ENCODE peak calls at places on chromosomes 4 and X, in eight cellular contexts. H is SK-N-SH, V is breast epithelium, O is suprapubic skin, T is HCT116, W is prostate gland, S is vagina, Y is stomach. X is an unnamed sample.

GRCh38 chr4:16269742-16270522 is 43.7 kb upstream of the TAPT1 start:
- DNase-seq in Y (no peak), O (no peak), V (no peak), W (no peak), S (no peak), T (no peak), H (no peak), X (no peak)

GRCh38 chr4:151304755-151305154 is 20.6 kb downstream of the SH3D19 start:
- DNase-seq in O (no peak), W (no peak), S (no peak), V (no peak), H (no peak), Y (no peak), T (no peak), X (no peak)

GRCh38 chrX:78024349-78025108 is 55.1 kb upstream of the PGAM4 start:
- DNase-seq in H (peak), V (no peak), Y (peak), W (no peak), O (no peak), S (no peak), T (peak), X (peak)

GRCh38 chr4:3497554-3498389 is 34.5 kb downstream of the LRPAP1 start:
- DNase-seq in S (no peak), V (no peak), H (no peak), Y (no peak), T (no peak), W (no peak), O (no peak), X (no peak)

GRCh38 chrX:17082831-17083230 is 136.4 kb downstream of the REPS2 start:
- DNase-seq in V (no peak), S (no peak), O (no peak), W (no peak), T (peak), Y (no peak), H (peak), X (no peak)

GRCh38 chrX:69285881-69286545 is 120.8 kb upstream of the PJA1 start:
- DNase-seq in O (no peak), Y (peak), H (peak), W (peak), V (peak), T (peak), S (no peak), X (peak)

GRCh38 chr4:10281996-10282395 is 165.4 kb upstream of the WDR1 start:
- DNase-seq in O (no peak), W (no peak), H (no peak), V (no peak), Y (no peak), S (no peak), T (no peak), X (no peak)

GRCh38 chr4:3311489-3312171 is 18.8 kb downstream of the RGS12 start:
- DNase-seq in T (no peak), H (no peak), V (no peak), S (no peak), W (no peak), Y (peak), O (no peak), X (no peak)

GRCh38 chrX:39309018-39309620 is 507.9 kb downstream of the MID1IP1 start:
- DNase-seq in Y (no peak), W (no peak), T (no peak), S (peak), H (no peak), V (peak), O (no peak), X (no peak)

GRCh38 chr4:118979712-118980111 is 91.1 kb downstream of the SYNPO2 start:
- DNase-seq in H (no peak), S (no peak), W (no peak), O (no peak), T (no peak), Y (no peak), V (no peak), X (no peak)

GRCh38 chr4:121307441-121308327 is 73.1 kb downstream of the QRFPR start:
- DNase-seq in W (no peak), O (no peak), Y (no peak), T (peak), H (no peak), S (no peak), V (no peak), X (no peak)

GRCh38 chr4:181860157-181860556 is 383.0 kb upstream of the TENM3 start:
- DNase-seq in S (no peak), V (no peak), Y (no peak), H (peak), W (no peak), O (no peak), T (no peak), X (no peak)

GRCh38 chr4:78870056-78870455 is 69.2 kb downstream of the PAQR3 start:
- DNase-seq in H (no peak), W (no peak), S (no peak), V (no peak), Y (no peak), T (no peak), O (no peak), X (no peak)

GRCh38 chr4:121740796-121741409 is 24.1 kb downstream of the SMIM43 start:
- DNase-seq in S (no peak), H (no peak), Y (no peak), V (no peak), W (no peak), O (no peak), T (no peak), X (no peak)

GRCh38 chrX:139077303-139078131 is 366.0 kb upstream of the FGF13 start:
- DNase-seq in W (no peak), H (no peak), V (no peak), O (no peak), T (no peak), S (no peak), Y (no peak), X (no peak)

GRCh38 chr4:139522457-139522856 is 33.6 kb downstream of the SETD7 start:
- DNase-seq in T (no peak), V (no peak), S (no peak), Y (no peak), W (no peak), O (no peak), H (no peak), X (no peak)

GRCh38 chr4:174503079-174503724 is 19.1 kb downstream of the HPGD start:
- DNase-seq in S (no peak), O (no peak), T (no peak), V (no peak), H (no peak), Y (no peak), W (no peak), X (no peak)

GRCh38 chr4:76341063-76341462 is 34.5 kb downstream of the STBD1 start:
- DNase-seq in Y (no peak), V (no peak), H (no peak), T (no peak), W (no peak), S (no peak), O (no peak), X (no peak)

GRCh38 chrX:9644335-9644734 is 121.3 kb downstream of the GPR143 start:
- DNase-seq in V (no peak), S (no peak), T (no peak), Y (no peak), W (no peak), H (no peak), O (no peak), X (no peak)

GRCh38 chr4:105133976-105134375 is 12.7 kb upstream of the TET2 start:
- DNase-seq in O (no peak), H (no peak), V (no peak), T (no peak), W (no peak), Y (no peak), S (no peak), X (no peak)

GRCh38 chr4:165112258-165113156 is at the start of gene TMEM192:
- DNase-seq in Y (peak), T (peak), V (peak), W (peak), O (peak), S (peak), H (peak), X (peak)

GRCh38 chr4:40648742-40649281 is 19.1 kb upstream of the RBM47 start:
- DNase-seq in S (no peak), O (no peak), Y (no peak), W (no peak), H (no peak), T (no peak), V (no peak), X (no peak)

GRCh38 chrX:38249965-38250364 is 29.3 kb upstream of the SRPX start:
- DNase-seq in T (no peak), S (no peak), W (no peak), H (no peak), Y (no peak), O (no peak), V (no peak), X (no peak)

GRCh38 chrX:45445745-45446412 is 245.2 kb upstream of the DIPK2B start:
- DNase-seq in V (no peak), W (no peak), Y (no peak), O (no peak), S (no peak), T (peak), H (no peak), X (no peak)

GRCh38 chr4:125433453-125433852 is 118.7 kb downstream of the FAT4 start:
- DNase-seq in Y (no peak), H (no peak), W (no peak), S (no peak), O (no peak), T (no peak), V (no peak), X (no peak)

GRCh38 chr4:88820723-88821368 is 123.2 kb upstream of the NAP1L5 start:
- DNase-seq in T (no peak), O (no peak), W (no peak), S (no peak), H (no peak), V (no peak), Y (no peak), X (no peak)

GRCh38 chr4:185305979-185306442 is 89.7 kb downstream of the LRP2BP start:
- DNase-seq in H (no peak), T (peak), W (no peak), O (no peak), V (no peak), Y (no peak), S (no peak), X (no peak)

GRCh38 chrX:103503163-103503852 is 16.0 kb downstream of the RAB40A start:
- DNase-seq in H (peak), W (no peak), S (no peak), T (no peak), Y (no peak), V (no peak), O (no peak), X (no peak)

GRCh38 chrX:118182050-118182449 is 65.4 kb upstream of the KLHL13 start:
- DNase-seq in O (no peak), S (no peak), W (no peak), T (no peak), V (no peak), H (no peak), Y (no peak), X (no peak)

GRCh38 chrX:19225906-19226305 is 103.6 kb upstream of the ADGRG2 start:
- DNase-seq in S (no peak), O (no peak), H (peak), W (peak), Y (no peak), T (no peak), V (no peak), X (no peak)

GRCh38 chr4:80069108-80069836 is 3.8 kb downstream of the ANTXR2 start:
- DNase-seq in W (no peak), Y (no peak), H (no peak), V (no peak), O (no peak), T (no peak), S (no peak), X (no peak)

GRCh38 chrX:149453911-149454820 is 50.9 kb downstream of the IDS start:
- DNase-seq in S (no peak), O (no peak), W (no peak), T (no peak), H (no peak), V (no peak), Y (no peak), X (no peak)

GRCh38 chrX:41180194-41180902 is 95.1 kb downstream of the USP9X start:
- DNase-seq in V (peak), T (peak), S (no peak), O (no peak), Y (peak), W (peak), H (peak), X (peak)

GRCh38 chr4:183912585-183912984 is 7.5 kb downstream of the STOX2 start:
- DNase-seq in T (no peak), Y (no peak), V (no peak), O (no peak), W (no peak), H (no peak), S (no peak), X (no peak)

GRCh38 chr4:118265312-118266144 is 87.3 kb downstream of the PRSS12 start:
- DNase-seq in S (no peak), Y (peak), V (no peak), T (no peak), O (no peak), W (peak), H (peak), X (no peak)

GRCh38 chr4:146192060-146192459 is 16.5 kb downstream of the LSM6 start:
- DNase-seq in H (no peak), T (no peak), S (no peak), V (no peak), W (no peak), Y (no peak), O (no peak), X (no peak)

GRCh38 chr4:74968456-74969164 is 35.7 kb downstream of the PARM1 start:
- DNase-seq in O (no peak), H (no peak), T (no peak), S (no peak), W (no peak), V (no peak), Y (no peak), X (no peak)

DNA sequence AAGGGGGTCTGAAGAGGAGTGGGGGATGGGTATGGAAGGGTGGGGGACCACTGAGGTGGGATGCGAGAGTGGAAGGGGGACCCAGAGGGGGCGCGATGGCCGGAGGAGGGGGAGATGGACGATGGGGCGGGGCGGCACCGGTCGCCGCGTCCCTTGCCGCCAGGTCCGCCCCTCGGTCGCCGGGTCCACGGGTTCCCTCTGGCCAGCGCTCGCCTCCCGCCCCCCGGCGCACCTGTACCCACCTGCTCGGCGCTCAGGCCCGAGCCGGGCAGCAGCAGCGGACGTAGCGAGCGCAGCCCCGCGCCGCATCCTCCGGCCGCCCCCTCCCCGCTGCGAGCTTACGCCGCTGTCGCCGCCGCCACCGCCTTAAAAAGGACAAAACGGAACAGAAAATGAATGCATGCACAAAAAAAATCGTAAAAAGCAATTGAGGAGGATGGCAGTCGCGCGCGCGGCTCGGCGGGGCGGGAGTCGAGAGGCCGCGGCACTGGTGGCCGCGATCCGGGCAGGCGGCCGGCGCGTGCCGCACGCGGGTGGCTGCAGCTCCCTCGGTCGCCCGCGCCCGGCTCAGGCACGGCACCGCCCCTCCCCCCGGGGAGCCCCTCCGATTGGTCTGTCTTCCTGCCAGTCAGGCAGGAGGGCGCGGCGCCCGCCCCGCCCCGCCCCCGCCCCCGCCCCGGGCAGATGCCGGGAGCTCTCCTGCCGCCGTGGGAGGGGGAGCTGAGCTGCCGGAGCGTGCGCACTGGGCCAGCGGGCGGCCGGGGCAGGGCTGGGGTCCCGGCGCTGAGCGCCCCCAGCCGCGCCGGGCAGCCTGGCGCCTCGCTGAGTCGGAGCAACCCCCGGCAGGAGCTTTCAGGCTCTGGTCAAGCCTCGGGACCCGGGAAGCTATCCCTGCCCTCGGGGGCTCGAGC is at the start of gene JAKMIP1:
- DNase-seq in Y (peak), S (no peak), O (no peak), W (peak), T (no peak), V (no peak), H (peak), X (peak)
- TF ChIP-seq POLR2AphosphoS5 in Y (no peak), S (no peak), O (no peak), W (no peak), T (no peak), V (no peak), H (no peak), X (peak)

GRCh38 chr4:1364217-1364616 is 17.2 kb downstream of the UVSSA start:
- DNase-seq in W (no peak), T (no peak), V (no peak), O (no peak), H (no peak), S (no peak), Y (no peak), X (no peak)

GRCh38 chr4:1364748-1365147 is 17.7 kb downstream of the UVSSA start:
- DNase-seq in S (no peak), T (no peak), W (no peak), V (no peak), O (no peak), Y (no peak), H (no peak), X (no peak)

GRCh38 chr4:1362521-1362920 is 15.5 kb downstream of the UVSSA start:
- DNase-seq in H (no peak), W (no peak), O (no peak), V (no peak), S (no peak), T (no peak), Y (no peak), X (no peak)

GRCh38 chr4:1362046-1362445 is 15.0 kb downstream of the UVSSA start:
- DNase-seq in W (no peak), S (no peak), Y (no peak), O (no peak), H (no peak), T (no peak), V (no peak), X (no peak)

GRCh38 chr4:1363540-1363939 is 16.5 kb downstream of the UVSSA start:
- DNase-seq in S (no peak), T (no peak), Y (no peak), H (no peak), O (no peak), V (no peak), W (no peak), X (no peak)
- TF ChIP-seq POLR2AphosphoS5 in S (no peak), T (no peak), Y (no peak), H (no peak), O (no peak), V (no peak), W (no peak), X (no peak)

GRCh38 chrX:115134366-115134765 is 54.8 kb upstream of the RBMXL3 start:
- DNase-seq in T (no peak), O (no peak), W (no peak), H (no peak), Y (no peak), S (no peak), V (no peak), X (no peak)
- TF ChIP-seq POLR2AphosphoS5 in T (no peak), O (no peak), W (no peak), H (no peak), Y (no peak), S (no peak), V (no peak), X (no peak)

GRCh38 chr4:7214359-7214758 is 22.0 kb downstream of the SORCS2 start:
- DNase-seq in O (no peak), S (no peak), V (no peak), T (no peak), W (no peak), Y (no peak), H (no peak), X (no peak)

GRCh38 chr4:7210818-7211217 is 18.5 kb downstream of the SORCS2 start:
- DNase-seq in W (no peak), O (no peak), V (no peak), H (no peak), S (no peak), Y (no peak), T (no peak), X (no peak)

GRCh38 chr4:7212921-7213320 is 20.6 kb downstream of the SORCS2 start:
- DNase-seq in O (no peak), V (no peak), W (no peak), S (no peak), Y (no peak), T (no peak), H (no peak), X (no peak)

GRCh38 chr4:7213802-7214201 is 21.5 kb downstream of the SORCS2 start:
- DNase-seq in O (no peak), T (no peak), S (no peak), Y (no peak), H (no peak), W (no peak), V (no peak), X (no peak)

GRCh38 chr4:7212101-7212674 is 19.9 kb downstream of the SORCS2 start:
- DNase-seq in H (no peak), W (no peak), S (no peak), O (no peak), Y (no peak), V (no peak), T (no peak), X (no peak)
- TF ChIP-seq POLR2AphosphoS5 in H (no peak), W (no peak), S (no peak), O (no peak), Y (no peak), V (no peak), T (no peak), X (no peak)

GRCh38 chr4:53011176-53011575 is 149.1 kb downstream of the RASL11B start:
- DNase-seq in W (no peak), O (no peak), V (no peak), H (no peak), T (no peak), Y (no peak), S (no peak), X (no peak)

GRCh38 chr4:53012738-53013137 is 150.6 kb downstream of the RASL11B start:
- DNase-seq in S (no peak), Y (no peak), T (no peak), O (no peak), H (peak), V (no peak), W (no peak), X (no peak)

GRCh38 chr4:53007024-53007423 is 144.9 kb downstream of the RASL11B start:
- DNase-seq in W (no peak), S (no peak), H (no peak), V (no peak), Y (no peak), T (no peak), O (no peak), X (no peak)

GRCh38 chr4:53009824-53010223 is 147.7 kb downstream of the RASL11B start:
- DNase-seq in H (no peak), O (no peak), T (no peak), Y (no peak), V (no peak), S (no peak), W (no peak), X (no peak)

DNA sequence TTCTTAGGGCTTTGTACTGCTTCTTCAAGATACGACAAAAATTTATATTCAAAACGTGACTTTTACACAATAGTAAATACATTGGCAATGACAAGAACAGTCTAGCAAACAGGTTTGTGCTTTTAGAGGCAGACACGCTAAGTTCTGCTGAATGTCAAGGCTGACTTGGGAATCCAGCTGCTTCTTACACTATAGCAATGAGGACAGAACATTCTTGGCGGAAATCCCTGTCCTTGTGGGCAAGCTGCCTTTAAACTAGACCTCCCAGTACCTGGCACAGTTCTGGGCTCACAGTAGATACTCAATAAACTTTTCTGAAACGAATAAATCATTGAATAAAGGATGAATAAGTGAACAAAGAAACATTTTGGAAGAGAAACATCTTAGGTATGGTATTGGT is 148.2 kb downstream of the RASL11B start:
- DNase-seq in T (no peak), V (peak), H (no peak), W (peak), Y (no peak), S (no peak), O (no peak), X (no peak)
- TF ChIP-seq POLR2AphosphoS5 in T (no peak), V (no peak), H (no peak), W (peak), Y (no peak), S (no peak), O (peak), X (no peak)

DNA sequence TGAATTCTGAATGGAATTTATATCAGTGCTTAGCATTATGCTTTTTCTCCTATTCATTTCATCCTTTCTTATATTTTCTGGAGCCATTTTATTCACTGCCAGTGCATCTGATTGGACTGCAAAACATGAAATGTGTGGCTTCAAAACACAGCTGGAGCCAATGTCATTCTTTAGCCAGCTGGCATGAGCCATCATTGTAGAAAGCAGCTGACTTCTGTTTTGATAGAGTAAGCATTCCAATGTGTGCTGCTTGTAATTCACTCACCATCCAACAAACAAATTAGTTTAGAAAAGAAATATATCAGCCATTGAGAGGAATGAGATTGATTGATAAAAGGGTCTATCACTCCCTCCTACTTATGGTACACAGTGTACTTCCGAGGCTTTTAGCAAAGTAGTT is 2616.0 kb downstream of the ARAP2 start:
- DNase-seq in O (no peak), H (no peak), V (no peak), T (no peak), W (no peak), Y (no peak), S (no peak), X (no peak)
- TF ChIP-seq POLR2AphosphoS5 in O (no peak), H (no peak), V (no peak), T (no peak), W (no peak), Y (no peak), S (no peak), X (no peak)

X was measured in GM12892.